ENCODE peak calls at places on chromosome 1, in seven cellular contexts. One of them, this sample, is unnamed.

GRCh38 chr1:100070201-100070939 is 62.4 kb downstream of the SASS6 start:
- DNase-seq in SK-N-SH: no peak
- DNase-seq in stimulated activated CD4-positive, alpha-beta T cell treated with anti-CD3 and anti-CD28 coated beads, Interleukin-1b, Interleukin-23, amount 100 ng/mL, for 24 hours: no peak
- DNase-seq in mucosa of descending colon: no peak
- DNase-seq in GDM1: no peak
- DNase-seq in naive thymus-derived CD4-positive, alpha-beta T cell: no peak
- DNase-seq in NCI-H1105 treated with DMSO at 0.1 percent for 48 hours: no peak
- DNase-seq in this sample: no peak

GRCh38 chr1:202589190-202589680 is 121.0 kb downstream of the SYT2 start:
- DNase-seq in SK-N-SH: peak; percentile 45
- DNase-seq in stimulated activated CD4-positive, alpha-beta T cell treated with anti-CD3 and anti-CD28 coated beads, Interleukin-1b, Interleukin-23, amount 100 ng/mL, for 24 hours: no peak
- DNase-seq in mucosa of descending colon: peak; percentile 59
- DNase-seq in GDM1: no peak
- DNase-seq in naive thymus-derived CD4-positive, alpha-beta T cell: no peak
- DNase-seq in NCI-H1105 treated with DMSO at 0.1 percent for 48 hours: no peak
- DNase-seq in this sample: no peak

GRCh38 chr1:52769346-52770033 is 43.2 kb downstream of the ZYG11B start:
- DNase-seq in SK-N-SH: no peak
- DNase-seq in stimulated activated CD4-positive, alpha-beta T cell treated with anti-CD3 and anti-CD28 coated beads, Interleukin-1b, Interleukin-23, amount 100 ng/mL, for 24 hours: no peak
- DNase-seq in mucosa of descending colon: no peak
- DNase-seq in GDM1: no peak
- DNase-seq in naive thymus-derived CD4-positive, alpha-beta T cell: no peak
- DNase-seq in NCI-H1105 treated with DMSO at 0.1 percent for 48 hours: peak; percentile 81
- DNase-seq in this sample: no peak

GRCh38 chr1:39158330-39159086 is 46.0 kb upstream of the MACF1 start:
- DNase-seq in SK-N-SH: no peak
- DNase-seq in stimulated activated CD4-positive, alpha-beta T cell treated with anti-CD3 and anti-CD28 coated beads, Interleukin-1b, Interleukin-23, amount 100 ng/mL, for 24 hours: no peak
- DNase-seq in mucosa of descending colon: peak; percentile 76
- DNase-seq in GDM1: no peak
- DNase-seq in naive thymus-derived CD4-positive, alpha-beta T cell: no peak
- DNase-seq in NCI-H1105 treated with DMSO at 0.1 percent for 48 hours: peak; percentile 51
- DNase-seq in this sample: no peak

GRCh38 chr1:188251039-188251438 is 1422.3 kb downstream of the PLA2G4A start:
- DNase-seq in SK-N-SH: no peak
- DNase-seq in stimulated activated CD4-positive, alpha-beta T cell treated with anti-CD3 and anti-CD28 coated beads, Interleukin-1b, Interleukin-23, amount 100 ng/mL, for 24 hours: no peak
- DNase-seq in mucosa of descending colon: no peak
- DNase-seq in GDM1: no peak
- DNase-seq in naive thymus-derived CD4-positive, alpha-beta T cell: no peak
- DNase-seq in NCI-H1105 treated with DMSO at 0.1 percent for 48 hours: no peak
- DNase-seq in this sample: no peak

GRCh38 chr1:60425528-60425927 is 352.0 kb upstream of the C1orf87 start:
- DNase-seq in SK-N-SH: no peak
- DNase-seq in stimulated activated CD4-positive, alpha-beta T cell treated with anti-CD3 and anti-CD28 coated beads, Interleukin-1b, Interleukin-23, amount 100 ng/mL, for 24 hours: no peak
- DNase-seq in mucosa of descending colon: no peak
- DNase-seq in GDM1: no peak
- DNase-seq in naive thymus-derived CD4-positive, alpha-beta T cell: no peak
- DNase-seq in NCI-H1105 treated with DMSO at 0.1 percent for 48 hours: no peak
- DNase-seq in this sample: no peak

GRCh38 chr1:241821363-241821762 is 26.6 kb upstream of the EXO1 start:
- DNase-seq in SK-N-SH: no peak
- DNase-seq in stimulated activated CD4-positive, alpha-beta T cell treated with anti-CD3 and anti-CD28 coated beads, Interleukin-1b, Interleukin-23, amount 100 ng/mL, for 24 hours: no peak
- DNase-seq in mucosa of descending colon: no peak
- DNase-seq in GDM1: no peak
- DNase-seq in naive thymus-derived CD4-positive, alpha-beta T cell: no peak
- DNase-seq in NCI-H1105 treated with DMSO at 0.1 percent for 48 hours: no peak
- DNase-seq in this sample: no peak

GRCh38 chr1:231196307-231196706 is 34.4 kb downstream of the TRIM67 start:
- DNase-seq in SK-N-SH: no peak
- DNase-seq in stimulated activated CD4-positive, alpha-beta T cell treated with anti-CD3 and anti-CD28 coated beads, Interleukin-1b, Interleukin-23, amount 100 ng/mL, for 24 hours: no peak
- DNase-seq in mucosa of descending colon: no peak
- DNase-seq in GDM1: no peak
- DNase-seq in naive thymus-derived CD4-positive, alpha-beta T cell: no peak
- DNase-seq in NCI-H1105 treated with DMSO at 0.1 percent for 48 hours: no peak
- DNase-seq in this sample: no peak

GRCh38 chr1:59601032-59601431 is 213.7 kb upstream of the HOOK1 start:
- DNase-seq in SK-N-SH: no peak
- DNase-seq in stimulated activated CD4-positive, alpha-beta T cell treated with anti-CD3 and anti-CD28 coated beads, Interleukin-1b, Interleukin-23, amount 100 ng/mL, for 24 hours: no peak
- DNase-seq in mucosa of descending colon: no peak
- DNase-seq in GDM1: no peak
- DNase-seq in naive thymus-derived CD4-positive, alpha-beta T cell: no peak
- DNase-seq in NCI-H1105 treated with DMSO at 0.1 percent for 48 hours: no peak
- DNase-seq in this sample: no peak